ENCODE peak calls at places on chromosomes 13 and 19, in eight cellular contexts. P is activated T-cell treated with anti-CD3 and anti-CD28 coated beads for 1 hour, H is kidney epithelial cell, F is cardiac fibroblast, L is DMS79 treated with DMSO at 0.1 percent for 48 hours, B is mesendoderm, T is NCI-H510A treated with DMSO at 0.1 percent for 48 hours, K is glutamatergic neuron. U is an unnamed sample.

GRCh38 chr19:45218887-45219780 is 26.1 kb downstream of the EXOC3L2 start:
- DNase-seq in H (no peak), P (no peak), F (no peak), L (no peak), T (no peak), K (no peak), B (no peak), U (no peak)

GRCh38 chr13:44870456-44870929 is 118.8 kb downstream of the NUFIP1 start:
- DNase-seq in B (no peak), F (no peak), T (no peak), P (no peak), H (no peak), L (no peak), K (no peak), U (no peak)

GRCh38 chr19:28500982-28501633 is 711.8 kb downstream of the UQCRFS1 start:
- DNase-seq in F (no peak), B (no peak), K (no peak), L (no peak), P (no peak), H (no peak), T (no peak), U (no peak)

GRCh38 chr13:24071423-24072075 is 89.0 kb upstream of the SPATA13 start:
- DNase-seq in H (no peak), P (no peak), K (no peak), F (peak; percentile 63), T (no peak), L (no peak), B (no peak), U (no peak)

GRCh38 chr19:45025264-45025663 is 13.6 kb upstream of the CLASRP start:
- DNase-seq in L (no peak), T (no peak), K (no peak), P (no peak), B (no peak), F (no peak), H (no peak), U (no peak)

GRCh38 chr19:19096641-19097627 is 33.1 kb downstream of the SLC25A42 start:
- DNase-seq in T (no peak), P (no peak), L (no peak), F (no peak), H (no peak), B (no peak), K (no peak), U (no peak)

GRCh38 chr13:50521750-50522149 is 321.7 kb downstream of the DLEU7 start:
- DNase-seq in P (no peak), B (no peak), K (peak; percentile 26), H (no peak), L (no peak), F (peak; percentile 81), T (no peak), U (peak; percentile 1)

GRCh38 chr19:18442941-18443340 is 5.0 kb upstream of the ISYNA1 start:
- DNase-seq in L (no peak), P (no peak), K (peak; percentile 17), B (no peak), T (no peak), H (no peak), F (no peak), U (no peak)

GRCh38 chr19:53055117-53055516 is 10.6 kb downstream of the ERVV-2 start:
- DNase-seq in T (no peak), F (no peak), L (peak; percentile 33), P (no peak), H (no peak), K (no peak), B (peak; percentile 28), U (no peak)

GRCh38 chr13:41178040-41178439 is 16.3 kb downstream of the KBTBD7 start:
- DNase-seq in H (no peak), T (no peak), K (no peak), L (no peak), B (peak; percentile 46), P (no peak), F (peak; percentile 68), U (no peak)

GRCh38 chr13:44303681-44304432 is 69.8 kb upstream of the SERP2 start:
- DNase-seq in B (no peak), H (no peak), K (no peak), F (peak; percentile 89), P (no peak), L (no peak), T (no peak), U (no peak)